ENCODE peak calls at places on chromosomes 5 and 9, in ten cellular contexts. U is sigmoid colon, B is MM.1S, X is thyroid gland, H is cardiac muscle cell, K is A549, N is ovary, Z is colonic mucosa, R is GM13977, Y is epithelial cell of esophagus. Q is an unnamed sample.

GRCh38 chr9:137294684-137295312 is 7.3 kb downstream of the NRARP start:
- DNase-seq in B (no peak), U (no peak), Y (peak; percentile 51), X (peak; percentile 41), R (peak; percentile 75), N (no peak), H (no peak), Z (peak; percentile 28), K (no peak), Q (no peak)

GRCh38 chr9:16450578-16450977 is 419.9 kb downstream of the BNC2 start:
- DNase-seq in N (no peak), R (no peak), U (no peak), Z (no peak), B (peak; percentile 17), K (no peak), H (no peak), X (no peak), Y (no peak), Q (no peak)

GRCh38 chr5:170302729-170303501 is 5.3 kb upstream of the LCP2 start:
- DNase-seq in H (peak; percentile 46), K (no peak), X (peak; percentile 78), Y (no peak), B (peak; percentile 89), Z (no peak), N (peak; percentile 57), R (peak; percentile 69), U (peak; percentile 87), Q (peak; percentile 78)

GRCh38 chr9:134276463-134277245 is 49.6 kb upstream of the RXRA start:
- DNase-seq in R (no peak), X (no peak), U (no peak), N (no peak), K (no peak), B (no peak), Z (no peak), H (peak; percentile 81), Y (no peak), Q (no peak)

GRCh38 chr9:135230386-135230765 is 142.9 kb downstream of the OLFM1 start:
- DNase-seq in B (no peak), Y (no peak), K (no peak), X (no peak), R (no peak), H (no peak), Z (no peak), N (no peak), U (peak; percentile 42), Q (no peak)

GRCh38 chr9:112640311-112640710 is 77.6 kb downstream of the INIP start:
- DNase-seq in U (no peak), K (no peak), B (no peak), Z (no peak), X (no peak), N (no peak), R (no peak), H (no peak), Y (no peak), Q (no peak)

GRCh38 chr5:154190652-154191304 is at the start of gene GALNT10:
- DNase-seq in X (peak; percentile 65), B (peak; percentile 73), R (peak; percentile 93), Y (peak; percentile 80), H (peak; percentile 84), N (peak; percentile 79), K (peak; percentile 59), U (peak; percentile 77), Z (peak; percentile 53), Q (peak; percentile 95)

GRCh38 chr9:81622471-81623245 is 66.7 kb downstream of the TLE1 start:
- DNase-seq in Y (no peak), B (no peak), K (no peak), R (no peak), U (no peak), Z (no peak), H (no peak), X (peak; percentile 79), N (no peak), Q (no peak)

GRCh38 chr9:27440888-27441740 is 83.0 kb upstream of the IFNK start:
- DNase-seq in Y (no peak), B (no peak), H (no peak), R (no peak), U (no peak), K (no peak), N (no peak), X (no peak), Z (no peak), Q (no peak)

GRCh38 chr5:160118349-160119141 is 705 bp downstream of the PWWP2A start:
- DNase-seq in R (peak; percentile 69), X (peak; percentile 58), N (peak; percentile 71), U (peak; percentile 85), B (peak; percentile 46), H (peak; percentile 15), Z (peak; percentile 55), Y (peak; percentile 11), K (peak; percentile 44), Q (peak; percentile 71)

GRCh38 chr5:11564716-11565115 is 339.5 kb downstream of the CTNND2 start:
- DNase-seq in H (no peak), R (no peak), K (no peak), N (no peak), X (no peak), Z (no peak), B (no peak), Y (no peak), U (no peak), Q (no peak)

GRCh38 chr5:179802950-179803562 is 3.6 kb downstream of the MGAT4B start:
- DNase-seq in Y (no peak), K (no peak), R (no peak), X (no peak), Z (peak; percentile 26), B (no peak), U (peak; percentile 65), N (no peak), H (no peak), Q (peak; percentile 6)

GRCh38 chr5:179802207-179802883 is 4.3 kb downstream of the MGAT4B start:
- DNase-seq in Z (no peak), K (no peak), X (peak; percentile 87), H (no peak), B (no peak), N (peak; percentile 29), R (no peak), U (peak; percentile 77), Y (peak; percentile 66), Q (peak; percentile 6)

GRCh38 chr5:179800696-179801201 is 5.9 kb downstream of the MGAT4B start:
- DNase-seq in K (no peak), N (no peak), U (peak; percentile 68), X (no peak), H (no peak), B (no peak), Y (no peak), R (no peak), Z (no peak), Q (peak; percentile 25)

GRCh38 chr5:179800071-179800695 is 6.4 kb downstream of the LTC4S start:
- DNase-seq in U (peak; percentile 59), B (no peak), Y (no peak), N (no peak), X (no peak), R (no peak), Z (no peak), K (no peak), H (no peak), Q (no peak)

GRCh38 chr5:179801304-179802206 is 5.1 kb downstream of the MGAT4B start:
- DNase-seq in H (peak; percentile 81), N (peak; percentile 73), B (no peak), Z (peak; percentile 84), U (peak; percentile 91), X (peak; percentile 92), Y (peak; percentile 73), K (peak; percentile 82), R (peak; percentile 87), Q (peak; percentile 87)
- TF ChIP-seq CTCF in H (peak; percentile 63), N (peak; percentile 48), B (no peak), Z (peak; percentile 65), U (peak; percentile 45), X (peak; percentile 28), Y (peak; percentile 75), K (peak; percentile 69), R (peak; percentile 76), Q (peak; percentile 71)

GRCh38 chr5:180960209-180960608 is 28.4 kb upstream of the BTNL3 start:
- DNase-seq in N (no peak), B (no peak), U (no peak), Z (no peak), R (no peak), H (no peak), Y (no peak), K (no peak), X (no peak), Q (no peak)

DNA sequence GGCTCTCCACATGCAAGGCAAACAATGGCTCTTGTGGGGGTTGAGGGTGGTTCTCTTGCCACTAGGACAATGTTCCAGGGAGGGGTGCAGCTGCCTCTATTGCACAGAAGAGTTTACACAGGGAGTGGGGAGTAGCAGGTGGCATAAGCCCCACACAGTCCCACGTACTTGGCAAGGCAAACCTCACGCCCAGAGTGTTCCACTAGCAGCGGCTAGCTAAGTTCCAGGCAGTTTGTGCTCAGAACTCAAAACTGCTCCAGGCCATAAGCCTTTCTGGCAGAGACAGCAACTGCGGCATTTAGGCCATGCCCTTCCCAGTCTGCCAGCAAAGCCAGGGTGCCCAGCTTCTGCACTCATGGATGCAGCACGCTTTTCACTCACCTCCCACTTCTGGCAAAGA is 29.0 kb upstream of the BTNL3 start:
- DNase-seq in H (no peak), X (no peak), N (no peak), B (no peak), Y (no peak), U (no peak), R (no peak), K (no peak), Z (no peak), Q (no peak)
- TF ChIP-seq CTCF in H (no peak), X (no peak), N (no peak), B (no peak), Y (no peak), U (no peak), R (no peak), K (no peak), Z (no peak), Q (no peak)

GRCh38 chr5:17206021-17206420 is 11.4 kb upstream of the BASP1 start:
- DNase-seq in H (no peak), K (no peak), R (no peak), U (no peak), Z (no peak), B (no peak), Y (no peak), N (no peak), X (no peak), Q (no peak)

GRCh38 chr5:17204133-17204489 is 13.3 kb upstream of the BASP1 start:
- DNase-seq in U (peak; percentile 41), B (no peak), K (no peak), N (no peak), Z (no peak), R (no peak), H (no peak), X (no peak), Y (no peak), Q (no peak)

GRCh38 chr5:17203329-17204132 is 13.9 kb upstream of the BASP1 start:
- DNase-seq in N (no peak), X (peak; percentile 26), Y (peak; percentile 82), Z (peak; percentile 35), R (peak; percentile 68), B (peak; percentile 65), H (peak; percentile 73), K (peak; percentile 72), U (peak; percentile 64), Q (peak; percentile 55)
- TF ChIP-seq CTCF in N (peak; percentile 29), X (peak; percentile 41), Y (peak; percentile 75), Z (peak; percentile 69), R (peak; percentile 65), B (peak; percentile 63), H (peak; percentile 63), K (peak; percentile 71), U (no peak), Q (peak; percentile 33)

DNA sequence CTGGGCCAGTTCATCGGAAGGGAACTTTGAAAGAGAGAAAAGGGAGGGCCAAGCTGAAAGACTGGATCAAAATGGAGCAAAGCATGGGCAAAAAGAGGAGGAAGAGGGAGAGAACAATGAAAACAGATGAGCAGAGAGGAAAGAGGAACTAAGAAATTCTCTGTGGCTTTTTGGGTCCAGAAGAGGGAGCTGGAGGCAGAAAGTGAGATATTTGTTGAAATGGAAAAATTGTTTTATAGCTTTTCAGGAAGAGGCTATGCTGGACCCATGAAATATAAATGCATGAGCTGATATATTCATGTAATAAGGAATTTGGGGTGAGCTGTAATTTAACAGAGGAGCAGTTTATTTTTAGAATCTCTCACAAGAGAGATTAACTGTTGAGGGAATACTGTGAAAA is 457.3 kb downstream of the DMAC1 start:
- DNase-seq in N (no peak), U (no peak), H (no peak), X (no peak), Y (no peak), R (no peak), Z (no peak), K (no peak), B (no peak), Q (peak; percentile 17)
- TF ChIP-seq CTCF in N (no peak), U (no peak), H (peak; percentile 43), X (no peak), Y (no peak), R (no peak), Z (no peak), K (no peak), B (peak; percentile 15), Q (no peak)

Q was measured in GM20000.